ENCODE peak calls at places on chromosomes 7 and 10, in ten cellular contexts. One of them, this sample, is unnamed.

GRCh38 chr7:155807805-155808550 is 4.3 kb downstream of the SHH start:
- DNase-seq in pons: no peak
- DNase-seq in PC-9: no peak
- DNase-seq in AG10803: no peak
- DNase-seq in brain microvascular endothelial cell: no peak
- DNase-seq in midbrain: no peak
- DNase-seq in fibroblast of the conjunctiva: no peak
- DNase-seq in activated CD8-positive, alpha-beta T cell treated with anti-CD3 and anti-CD28 coated beads for 36 hours: no peak
- DNase-seq in activated CD4-positive, alpha-beta T cell treated with anti-CD3 and anti-CD28 coated beads, Interleukin-2, amount 10 ng/mL, durations not matched to agents 7 days and 5 days: no peak
- DNase-seq in NCI-H1048: no peak
- DNase-seq in this sample: no peak

GRCh38 chr7:106358103-106358663 is 73.4 kb upstream of the NAMPT start:
- DNase-seq in pons: no peak
- DNase-seq in PC-9: no peak
- DNase-seq in AG10803: no peak
- DNase-seq in brain microvascular endothelial cell: peak; percentile 19
- DNase-seq in midbrain: no peak
- DNase-seq in fibroblast of the conjunctiva: no peak
- DNase-seq in activated CD8-positive, alpha-beta T cell treated with anti-CD3 and anti-CD28 coated beads for 36 hours: no peak
- DNase-seq in activated CD4-positive, alpha-beta T cell treated with anti-CD3 and anti-CD28 coated beads, Interleukin-2, amount 10 ng/mL, durations not matched to agents 7 days and 5 days: no peak
- DNase-seq in NCI-H1048: no peak
- DNase-seq in this sample: no peak

GRCh38 chr10:78961760-78962159 is 107.0 kb upstream of the ZMIZ1 start:
- DNase-seq in pons: no peak
- DNase-seq in PC-9: no peak
- DNase-seq in AG10803: no peak
- DNase-seq in brain microvascular endothelial cell: no peak
- DNase-seq in midbrain: no peak
- DNase-seq in fibroblast of the conjunctiva: no peak
- DNase-seq in activated CD8-positive, alpha-beta T cell treated with anti-CD3 and anti-CD28 coated beads for 36 hours: no peak
- DNase-seq in activated CD4-positive, alpha-beta T cell treated with anti-CD3 and anti-CD28 coated beads, Interleukin-2, amount 10 ng/mL, durations not matched to agents 7 days and 5 days: no peak
- DNase-seq in NCI-H1048: no peak
- DNase-seq in this sample: no peak

GRCh38 chr7:35646289-35647033 is 48.5 kb downstream of the HERPUD2 start:
- DNase-seq in pons: no peak
- DNase-seq in PC-9: no peak
- DNase-seq in AG10803: no peak
- DNase-seq in brain microvascular endothelial cell: no peak
- DNase-seq in midbrain: no peak
- DNase-seq in fibroblast of the conjunctiva: no peak
- DNase-seq in activated CD8-positive, alpha-beta T cell treated with anti-CD3 and anti-CD28 coated beads for 36 hours: peak; percentile 15
- DNase-seq in activated CD4-positive, alpha-beta T cell treated with anti-CD3 and anti-CD28 coated beads, Interleukin-2, amount 10 ng/mL, durations not matched to agents 7 days and 5 days: no peak
- DNase-seq in NCI-H1048: no peak
- DNase-seq in this sample: no peak

GRCh38 chr10:63588436-63589180 is 67.4 kb downstream of the REEP3 start:
- DNase-seq in pons: no peak
- DNase-seq in PC-9: peak; percentile 20
- DNase-seq in AG10803: no peak
- DNase-seq in brain microvascular endothelial cell: no peak
- DNase-seq in midbrain: no peak
- DNase-seq in fibroblast of the conjunctiva: no peak
- DNase-seq in activated CD8-positive, alpha-beta T cell treated with anti-CD3 and anti-CD28 coated beads for 36 hours: no peak
- DNase-seq in activated CD4-positive, alpha-beta T cell treated with anti-CD3 and anti-CD28 coated beads, Interleukin-2, amount 10 ng/mL, durations not matched to agents 7 days and 5 days: no peak
- DNase-seq in NCI-H1048: no peak
- DNase-seq in this sample: no peak

GRCh38 chr7:97145068-97145467 is 27.6 kb downstream of the SDHAF3 start:
- DNase-seq in pons: peak; percentile 69
- DNase-seq in PC-9: no peak
- DNase-seq in AG10803: peak; percentile 48
- DNase-seq in brain microvascular endothelial cell: no peak
- DNase-seq in midbrain: peak; percentile 4
- DNase-seq in fibroblast of the conjunctiva: peak; percentile 23
- DNase-seq in activated CD8-positive, alpha-beta T cell treated with anti-CD3 and anti-CD28 coated beads for 36 hours: no peak
- DNase-seq in activated CD4-positive, alpha-beta T cell treated with anti-CD3 and anti-CD28 coated beads, Interleukin-2, amount 10 ng/mL, durations not matched to agents 7 days and 5 days: no peak
- DNase-seq in NCI-H1048: no peak
- DNase-seq in this sample: peak; percentile 1

GRCh38 chr7:157189405-157189804 is 50.7 kb downstream of the UBE3C start:
- DNase-seq in pons: no peak
- DNase-seq in PC-9: no peak
- DNase-seq in AG10803: no peak
- DNase-seq in brain microvascular endothelial cell: no peak
- DNase-seq in midbrain: no peak
- DNase-seq in fibroblast of the conjunctiva: no peak
- DNase-seq in activated CD8-positive, alpha-beta T cell treated with anti-CD3 and anti-CD28 coated beads for 36 hours: no peak
- DNase-seq in activated CD4-positive, alpha-beta T cell treated with anti-CD3 and anti-CD28 coated beads, Interleukin-2, amount 10 ng/mL, durations not matched to agents 7 days and 5 days: no peak
- DNase-seq in NCI-H1048: no peak
- DNase-seq in this sample: no peak

GRCh38 chr10:122911889-122912484 is 1.6 kb downstream of the FAM24A start:
- DNase-seq in pons: peak; percentile 5
- DNase-seq in PC-9: peak; percentile 52
- DNase-seq in AG10803: peak; percentile 28
- DNase-seq in brain microvascular endothelial cell: peak; percentile 44
- DNase-seq in midbrain: peak; percentile 4
- DNase-seq in fibroblast of the conjunctiva: peak; percentile 5
- DNase-seq in activated CD8-positive, alpha-beta T cell treated with anti-CD3 and anti-CD28 coated beads for 36 hours: peak; percentile 66
- DNase-seq in activated CD4-positive, alpha-beta T cell treated with anti-CD3 and anti-CD28 coated beads, Interleukin-2, amount 10 ng/mL, durations not matched to agents 7 days and 5 days: peak; percentile 69
- DNase-seq in NCI-H1048: peak; percentile 1
- DNase-seq in this sample: peak; percentile 60

GRCh38 chr10:49614242-49615198 is 683 bp downstream of the CHAT start:
- DNase-seq in pons: no peak
- DNase-seq in PC-9: no peak
- DNase-seq in AG10803: no peak
- DNase-seq in brain microvascular endothelial cell: no peak
- DNase-seq in midbrain: no peak
- DNase-seq in fibroblast of the conjunctiva: no peak
- DNase-seq in activated CD8-positive, alpha-beta T cell treated with anti-CD3 and anti-CD28 coated beads for 36 hours: no peak
- DNase-seq in activated CD4-positive, alpha-beta T cell treated with anti-CD3 and anti-CD28 coated beads, Interleukin-2, amount 10 ng/mL, durations not matched to agents 7 days and 5 days: no peak
- DNase-seq in NCI-H1048: no peak
- DNase-seq in this sample: no peak

GRCh38 chr10:128163701-128164100 is 37.5 kb upstream of the MKI67 start:
- DNase-seq in pons: no peak
- DNase-seq in PC-9: no peak
- DNase-seq in AG10803: no peak
- DNase-seq in brain microvascular endothelial cell: no peak
- DNase-seq in midbrain: no peak
- DNase-seq in fibroblast of the conjunctiva: no peak
- DNase-seq in activated CD8-positive, alpha-beta T cell treated with anti-CD3 and anti-CD28 coated beads for 36 hours: no peak
- DNase-seq in activated CD4-positive, alpha-beta T cell treated with anti-CD3 and anti-CD28 coated beads, Interleukin-2, amount 10 ng/mL, durations not matched to agents 7 days and 5 days: no peak
- DNase-seq in NCI-H1048: no peak
- DNase-seq in this sample: no peak

GRCh38 chr10:78964952-78965633 is 103.7 kb upstream of the ZMIZ1 start:
- DNase-seq in pons: peak; percentile 86
- DNase-seq in PC-9: peak; percentile 96
- DNase-seq in AG10803: no peak
- DNase-seq in brain microvascular endothelial cell: peak; percentile 17
- DNase-seq in midbrain: peak; percentile 59
- DNase-seq in fibroblast of the conjunctiva: no peak
- DNase-seq in activated CD8-positive, alpha-beta T cell treated with anti-CD3 and anti-CD28 coated beads for 36 hours: no peak
- DNase-seq in activated CD4-positive, alpha-beta T cell treated with anti-CD3 and anti-CD28 coated beads, Interleukin-2, amount 10 ng/mL, durations not matched to agents 7 days and 5 days: no peak
- DNase-seq in NCI-H1048: no peak
- DNase-seq in this sample: no peak

GRCh38 chr10:22624289-22624738 is 90.1 kb downstream of the PIP4K2A start:
- DNase-seq in pons: no peak
- DNase-seq in PC-9: no peak
- DNase-seq in AG10803: peak; percentile 84
- DNase-seq in brain microvascular endothelial cell: peak; percentile 33
- DNase-seq in midbrain: no peak
- DNase-seq in fibroblast of the conjunctiva: peak; percentile 59
- DNase-seq in activated CD8-positive, alpha-beta T cell treated with anti-CD3 and anti-CD28 coated beads for 36 hours: no peak
- DNase-seq in activated CD4-positive, alpha-beta T cell treated with anti-CD3 and anti-CD28 coated beads, Interleukin-2, amount 10 ng/mL, durations not matched to agents 7 days and 5 days: no peak
- DNase-seq in NCI-H1048: no peak
- DNase-seq in this sample: no peak

GRCh38 chr10:69375307-69376151 is 41.2 kb downstream of the TACR2 start:
- DNase-seq in pons: peak; percentile 29
- DNase-seq in PC-9: no peak
- DNase-seq in AG10803: no peak
- DNase-seq in brain microvascular endothelial cell: no peak
- DNase-seq in midbrain: peak; percentile 30
- DNase-seq in fibroblast of the conjunctiva: peak; percentile 37
- DNase-seq in activated CD8-positive, alpha-beta T cell treated with anti-CD3 and anti-CD28 coated beads for 36 hours: peak; percentile 20
- DNase-seq in activated CD4-positive, alpha-beta T cell treated with anti-CD3 and anti-CD28 coated beads, Interleukin-2, amount 10 ng/mL, durations not matched to agents 7 days and 5 days: no peak
- DNase-seq in NCI-H1048: no peak
- DNase-seq in this sample: no peak

GRCh38 chr10:31698169-31698890 is 230.3 kb downstream of the ARHGAP12 start:
- DNase-seq in pons: no peak
- DNase-seq in PC-9: no peak
- DNase-seq in AG10803: peak; percentile 96
- DNase-seq in brain microvascular endothelial cell: peak; percentile 85
- DNase-seq in midbrain: no peak
- DNase-seq in fibroblast of the conjunctiva: peak; percentile 77
- DNase-seq in activated CD8-positive, alpha-beta T cell treated with anti-CD3 and anti-CD28 coated beads for 36 hours: no peak
- DNase-seq in activated CD4-positive, alpha-beta T cell treated with anti-CD3 and anti-CD28 coated beads, Interleukin-2, amount 10 ng/mL, durations not matched to agents 7 days and 5 days: no peak
- DNase-seq in NCI-H1048: no peak
- DNase-seq in this sample: no peak

GRCh38 chr10:115985696-115986095 is 287.3 kb downstream of the GFRA1 start:
- DNase-seq in pons: no peak
- DNase-seq in PC-9: no peak
- DNase-seq in AG10803: no peak
- DNase-seq in brain microvascular endothelial cell: no peak
- DNase-seq in midbrain: no peak
- DNase-seq in fibroblast of the conjunctiva: no peak
- DNase-seq in activated CD8-positive, alpha-beta T cell treated with anti-CD3 and anti-CD28 coated beads for 36 hours: no peak
- DNase-seq in activated CD4-positive, alpha-beta T cell treated with anti-CD3 and anti-CD28 coated beads, Interleukin-2, amount 10 ng/mL, durations not matched to agents 7 days and 5 days: no peak
- DNase-seq in NCI-H1048: no peak
- DNase-seq in this sample: no peak

GRCh38 chr7:42198974-42199668 is 37.9 kb downstream of the GLI3 start:
- DNase-seq in pons: no peak
- DNase-seq in PC-9: no peak
- DNase-seq in AG10803: peak; percentile 94
- DNase-seq in brain microvascular endothelial cell: no peak
- DNase-seq in midbrain: no peak
- DNase-seq in fibroblast of the conjunctiva: no peak
- DNase-seq in activated CD8-positive, alpha-beta T cell treated with anti-CD3 and anti-CD28 coated beads for 36 hours: peak; percentile 2
- DNase-seq in activated CD4-positive, alpha-beta T cell treated with anti-CD3 and anti-CD28 coated beads, Interleukin-2, amount 10 ng/mL, durations not matched to agents 7 days and 5 days: peak; percentile 21
- DNase-seq in NCI-H1048: no peak
- DNase-seq in this sample: no peak

GRCh38 chr7:51590746-51591145 is 274.1 kb upstream of the COBL start:
- DNase-seq in pons: no peak
- DNase-seq in PC-9: no peak
- DNase-seq in AG10803: no peak
- DNase-seq in brain microvascular endothelial cell: no peak
- DNase-seq in midbrain: no peak
- DNase-seq in fibroblast of the conjunctiva: no peak
- DNase-seq in activated CD8-positive, alpha-beta T cell treated with anti-CD3 and anti-CD28 coated beads for 36 hours: no peak
- DNase-seq in activated CD4-positive, alpha-beta T cell treated with anti-CD3 and anti-CD28 coated beads, Interleukin-2, amount 10 ng/mL, durations not matched to agents 7 days and 5 days: no peak
- DNase-seq in NCI-H1048: no peak
- DNase-seq in this sample: no peak

GRCh38 chr7:79949778-79950177 is 184.9 kb upstream of the GNAI1 start:
- DNase-seq in pons: no peak
- DNase-seq in PC-9: no peak
- DNase-seq in AG10803: no peak
- DNase-seq in brain microvascular endothelial cell: no peak
- DNase-seq in midbrain: no peak
- DNase-seq in fibroblast of the conjunctiva: no peak
- DNase-seq in activated CD8-positive, alpha-beta T cell treated with anti-CD3 and anti-CD28 coated beads for 36 hours: no peak
- DNase-seq in activated CD4-positive, alpha-beta T cell treated with anti-CD3 and anti-CD28 coated beads, Interleukin-2, amount 10 ng/mL, durations not matched to agents 7 days and 5 days: no peak
- DNase-seq in NCI-H1048: no peak
- DNase-seq in this sample: no peak

GRCh38 chr10:70455213-70455630 is 13.7 kb upstream of the NODAL start:
- DNase-seq in pons: no peak
- DNase-seq in PC-9: no peak
- DNase-seq in AG10803: no peak
- DNase-seq in brain microvascular endothelial cell: no peak
- DNase-seq in midbrain: no peak
- DNase-seq in fibroblast of the conjunctiva: no peak
- DNase-seq in activated CD8-positive, alpha-beta T cell treated with anti-CD3 and anti-CD28 coated beads for 36 hours: no peak
- DNase-seq in activated CD4-positive, alpha-beta T cell treated with anti-CD3 and anti-CD28 coated beads, Interleukin-2, amount 10 ng/mL, durations not matched to agents 7 days and 5 days: no peak
- DNase-seq in NCI-H1048: no peak
- DNase-seq in this sample: no peak

This sample was measured in CD4-positive, alpha-beta memory T cell.